ENCODE peak calls at places on chromosomes 5 and 9, in six cellular contexts. R is AG09319, C is B cell, G is heart left ventricle, S is pancreas, L is H9. D is an unnamed sample.
A peak's percentile ranks its signal among the peaks of the same experiment; 100 is the strongest.

GRCh38 chr9:103245369-103245768 is 250.2 kb downstream of the CYLC2 start:
- DNase-seq in S (no peak), G (no peak), L (no peak), R (no peak), C (no peak), D (no peak)

GRCh38 chr9:32525506-32525905 is 490 bp downstream of the RIGI start:
- DNase-seq in G (no peak), R (no peak), L (no peak), C (no peak), S (no peak), D (no peak)

GRCh38 chr5:131634666-131634995 is 398 bp downstream of the RAPGEF6 start:
- DNase-seq in G (no peak), R (no peak), S (no peak), L (peak; percentile 87), C (peak; percentile 78), D (peak; percentile 76)

GRCh38 chr5:137329581-137329980 is 169.5 kb downstream of the SPOCK1 start:
- DNase-seq in L (no peak), S (no peak), G (no peak), R (no peak), C (no peak), D (no peak)

GRCh38 chr9:91138760-91139159 is 223.0 kb downstream of the AUH start:
- DNase-seq in C (no peak), L (no peak), S (no peak), R (no peak), G (no peak), D (no peak)

GRCh38 chr5:145362261-145362660 is 472.9 kb downstream of the PRELID2 start:
- DNase-seq in S (no peak), C (no peak), L (no peak), R (peak; percentile 34), G (no peak), D (no peak)

GRCh38 chr9:37302277-37302676 is 120.2 kb upstream of the GRHPR start:
- DNase-seq in R (no peak), G (no peak), L (no peak), C (peak; percentile 80), S (no peak), D (no peak)

GRCh38 chr5:133562554-133562953 is 49.8 kb downstream of the FSTL4 start:
- DNase-seq in G (no peak), R (no peak), C (no peak), L (no peak), S (no peak), D (no peak)

GRCh38 chr5:96687812-96688453 is 25.8 kb downstream of the CAST start:
- DNase-seq in C (peak; percentile 26), G (no peak), S (no peak), L (no peak), R (no peak), D (no peak)

GRCh38 chr5:168772466-168772961 is 193.3 kb upstream of the PANK3 start:
- DNase-seq in G (no peak), C (no peak), S (no peak), R (no peak), L (no peak), D (peak; percentile 38)

GRCh38 chr5:61301820-61302563 is 30.1 kb upstream of the ZSWIM6 start:
- DNase-seq in S (peak; percentile 72), R (peak; percentile 96), G (peak; percentile 50), C (no peak), L (no peak), D (no peak)

GRCh38 chr5:96219580-96220281 is 213.3 kb downstream of the PCSK1 start:
- DNase-seq in L (no peak), R (no peak), C (no peak), G (no peak), S (no peak), D (no peak)

GRCh38 chr9:135960328-135961276 is 571 bp downstream of the UBAC1 start:
- DNase-seq in S (no peak), R (no peak), G (peak; percentile 35), L (no peak), C (no peak), D (no peak)

GRCh38 chr9:28961625-28962024 is 1388.3 kb upstream of the C9orf72 start:
- DNase-seq in L (no peak), C (no peak), G (no peak), R (no peak), S (no peak), D (no peak)

GRCh38 chr5:39697891-39698290 is 273.1 kb upstream of the DAB2 start:
- DNase-seq in G (no peak), R (no peak), C (no peak), L (no peak), S (no peak), D (no peak)

GRCh38 chr9:135136481-135136880 is 49.0 kb downstream of the OLFM1 start:
- DNase-seq in C (no peak), S (no peak), G (no peak), L (no peak), R (no peak), D (no peak)

GRCh38 chr5:54820346-54820745 is 165.0 kb downstream of the ESM1 start:
- DNase-seq in L (no peak), S (no peak), C (no peak), R (no peak), G (no peak), D (no peak)

GRCh38 chr5:170216262-170216864 is 16.4 kb upstream of the C5orf58 start:
- DNase-seq in R (peak; percentile 15), S (no peak), G (no peak), L (no peak), C (peak; percentile 10), D (peak; percentile 34)
- TF ChIP-seq CTCF in R (peak; percentile 42), S (no peak), G (no peak), L (peak; percentile 81), C (no peak), D (peak; percentile 48)

DNA sequence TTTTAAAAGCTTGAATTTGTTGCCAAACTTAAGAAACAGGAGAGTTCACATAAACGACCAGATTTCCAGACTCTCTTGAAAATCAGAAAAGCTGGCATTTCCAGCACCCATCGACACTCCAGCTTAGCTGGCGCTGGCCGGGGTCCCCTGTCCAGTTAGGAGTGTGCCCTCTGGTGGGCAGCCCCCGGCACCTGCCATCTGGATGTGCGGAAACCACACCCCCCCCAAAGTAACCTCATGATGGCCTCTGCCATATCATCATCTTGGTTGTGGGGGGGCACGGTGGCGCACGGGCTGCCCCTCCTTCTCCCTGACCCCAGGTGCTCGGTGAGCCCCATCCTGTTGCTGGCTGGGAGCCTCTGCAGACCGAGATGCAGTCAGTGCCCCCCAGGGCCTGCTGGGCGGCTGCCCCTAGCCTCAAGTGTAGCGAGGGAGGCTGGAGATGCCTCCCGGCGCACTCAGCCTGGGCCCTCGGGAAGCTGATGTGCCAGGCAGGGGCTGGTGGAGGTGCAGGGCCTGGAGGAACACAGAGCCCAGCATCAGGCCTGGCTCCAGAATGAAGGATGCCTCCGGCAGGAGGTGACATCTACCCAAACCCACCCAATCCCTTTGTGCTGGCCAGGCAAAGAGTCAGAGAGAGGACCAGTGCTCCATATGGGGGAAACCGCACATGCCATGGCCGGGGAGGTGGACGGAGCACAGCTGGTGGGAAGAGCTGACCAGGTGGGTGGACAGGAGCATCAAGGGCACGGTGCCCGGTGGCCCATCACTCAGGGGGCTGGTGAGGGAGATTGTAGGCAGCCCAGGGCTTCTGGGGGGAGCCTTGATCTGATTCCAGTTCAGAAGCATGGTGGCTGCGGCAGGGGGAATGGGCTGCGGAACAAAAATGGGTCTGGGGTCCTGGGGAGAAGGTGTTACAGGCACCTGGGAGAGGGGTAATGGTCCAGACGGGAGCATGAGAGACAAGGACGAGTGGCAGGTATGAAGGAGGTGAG is 70.6 kb downstream of the ADAMTS2 start:
- DNase-seq in L (no peak), S (no peak), R (no peak), G (no peak), C (no peak), D (peak; percentile 15)
- TF ChIP-seq CTCF in L (peak; percentile 53), S (no peak), R (peak; percentile 22), G (no peak), C (no peak), D (no peak)

GRCh38 chr9:86096382-86096781 is 3.0 kb downstream of the GOLM1 start:
- DNase-seq in L (no peak), G (no peak), C (no peak), R (no peak), S (no peak), D (no peak)

GRCh38 chr9:86102626-86103025 is 3.3 kb upstream of the GOLM1 start:
- DNase-seq in G (no peak), C (no peak), L (no peak), S (no peak), R (no peak), D (no peak)

GRCh38 chr9:86097510-86098224 is 1.7 kb downstream of the GOLM1 start:
- DNase-seq in S (no peak), R (no peak), L (no peak), C (no peak), G (no peak), D (no peak)

GRCh38 chr9:86099695-86100364 is 472 bp upstream of the GOLM1 start:
- DNase-seq in L (peak; percentile 49), C (peak; percentile 3), R (no peak), G (peak; percentile 28), S (peak; percentile 37), D (peak; percentile 56)

DNA sequence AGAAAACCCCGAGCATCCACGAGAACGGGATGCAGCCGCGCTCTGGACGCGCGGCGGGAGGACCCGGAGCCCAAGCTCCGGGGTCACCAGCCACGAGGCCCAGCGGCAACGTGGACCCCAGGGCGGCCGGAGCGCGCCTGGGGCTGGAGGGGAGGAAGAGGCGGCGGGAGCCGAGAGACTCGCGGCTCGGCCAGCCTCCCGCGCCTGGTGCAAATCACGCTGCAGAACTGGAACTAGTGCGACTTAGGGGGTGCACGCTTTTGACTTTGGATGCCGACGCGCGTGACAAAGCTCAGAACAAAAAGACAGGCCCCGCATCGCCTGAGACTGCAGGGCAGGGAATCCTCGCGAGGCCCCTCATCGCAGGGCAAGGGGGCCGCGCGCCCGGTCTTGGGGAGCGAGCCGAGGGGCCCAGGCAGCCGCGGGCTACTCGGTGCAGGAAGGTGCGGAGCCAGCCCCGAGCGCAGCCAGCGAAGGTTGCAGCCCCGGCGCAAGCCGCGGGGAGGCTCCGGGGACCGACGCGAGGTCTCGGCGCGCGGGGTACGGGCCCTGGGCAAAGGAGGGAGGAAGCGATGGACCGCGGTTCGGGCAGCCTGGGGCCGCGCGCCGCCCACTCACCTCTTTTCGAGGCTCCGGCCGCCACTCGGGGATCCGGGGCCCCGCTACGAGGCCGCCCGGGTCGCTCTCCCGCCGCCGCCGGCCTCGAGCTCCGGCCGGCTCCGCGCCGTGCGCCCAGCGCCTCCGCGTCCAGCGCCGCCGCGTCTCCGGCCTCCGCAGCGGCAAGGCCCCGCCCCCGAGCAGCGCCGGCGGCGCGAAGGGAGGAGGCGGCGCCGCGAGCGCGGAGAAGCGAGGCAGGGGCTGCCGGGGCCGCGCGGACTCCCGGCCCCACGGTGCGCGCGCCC is at the start of gene GOLM1:
- DNase-seq in S (peak; percentile 72), G (peak; percentile 54), R (no peak), L (peak; percentile 44), C (peak; percentile 27), D (peak; percentile 81)
- TF ChIP-seq CTCF in S (no peak), G (no peak), R (no peak), L (peak; percentile 34), C (no peak), D (no peak)

GRCh38 chr5:176535101-176535654 is 2.0 kb downstream of the RNF44 start:
- DNase-seq in C (peak; percentile 67), R (no peak), L (no peak), G (no peak), S (no peak), D (no peak)

GRCh38 chr5:176532795-176533194 is 4.4 kb downstream of the RNF44 start:
- DNase-seq in R (no peak), S (no peak), G (no peak), C (no peak), L (no peak), D (no peak)

GRCh38 chr5:176534640-176535039 is 2.6 kb downstream of the RNF44 start:
- DNase-seq in C (no peak), S (no peak), G (no peak), L (no peak), R (no peak), D (no peak)

GRCh38 chr5:176533390-176533789 is 3.8 kb downstream of the RNF44 start:
- DNase-seq in C (no peak), S (no peak), L (no peak), G (peak; percentile 66), R (no peak), D (no peak)

GRCh38 chr5:176533894-176534611 is 3.1 kb downstream of the RNF44 start:
- DNase-seq in R (no peak), S (peak; percentile 70), L (no peak), G (no peak), C (peak; percentile 52), D (no peak)
- TF ChIP-seq CTCF in R (no peak), S (no peak), L (no peak), G (peak; percentile 6), C (no peak), D (no peak)

D was measured in glutamatergic neuron.